ENCODE peak calls at places on chromosome X, in seven cellular contexts. K is IMR-90, Y is H1, I is PC-3, G is WTC11, P is fibroblast of lung, V is tibial nerve. A is an unnamed sample.

GRCh38 chrX:38183577-38183976 is 37.1 kb downstream of the SRPX start:
- DNase-seq in V (no peak), I (no peak), G (no peak), K (peak), P (peak), Y (no peak), A (no peak)

GRCh38 chrX:110086916-110087484 is 84.1 kb downstream of the TMEM164 start:
- DNase-seq in P (peak), G (no peak), I (peak), K (peak), V (no peak), Y (no peak), A (no peak)

GRCh38 chrX:24294619-24295018 is 19.2 kb downstream of the SUPT20HL2 start:
- DNase-seq in K (no peak), V (no peak), I (peak), P (no peak), G (peak), Y (peak), A (peak)

GRCh38 chrX:118976599-118977340 is 2.4 kb downstream of the LONRF3 start:
- DNase-seq in Y (no peak), I (peak), V (no peak), G (no peak), P (no peak), K (no peak), A (no peak)

GRCh38 chrX:28639502-28639901 is 52.3 kb downstream of the IL1RAPL1 start:
- DNase-seq in Y (no peak), P (peak), K (peak), G (no peak), I (peak), V (no peak), A (no peak)

GRCh38 chrX:10549280-10549679 is 71.1 kb downstream of the MID1 start:
- DNase-seq in K (no peak), P (peak), G (no peak), V (no peak), Y (no peak), I (peak), A (no peak)

GRCh38 chrX:54479471-54480122 is 16.4 kb downstream of the FGD1 start:
- DNase-seq in K (no peak), G (peak), V (no peak), Y (no peak), I (no peak), P (no peak), A (no peak)

GRCh38 chrX:154138857-154139256 is 5.2 kb upstream of the OPN1LW start:
- DNase-seq in P (no peak), V (no peak), I (no peak), K (no peak), G (no peak), Y (no peak), A (no peak)

GRCh38 chrX:46803140-46803539 is 33.7 kb upstream of the RP2 start:
- DNase-seq in G (peak), I (peak), Y (no peak), P (no peak), K (no peak), V (no peak), A (no peak)

GRCh38 chrX:23503835-23504539 is 163.3 kb upstream of the PRDX4 start:
- DNase-seq in G (no peak), I (peak), K (peak), P (peak), V (peak), Y (no peak), A (no peak)

GRCh38 chrX:112259375-112259774 is 176.8 kb upstream of the TRPC5 start:
- DNase-seq in K (no peak), I (no peak), P (no peak), Y (no peak), G (no peak), V (no peak), A (no peak)

GRCh38 chrX:67693928-67694327 is 150.1 kb downstream of the AR start:
- DNase-seq in V (no peak), G (no peak), P (peak), Y (no peak), I (no peak), K (no peak), A (no peak)

GRCh38 chrX:10617964-10618342 is 2.4 kb downstream of the MID1 start:
- DNase-seq in K (peak), Y (no peak), I (peak), G (no peak), P (peak), V (no peak), A (no peak)

GRCh38 chrX:65781845-65782244 is 114.4 kb downstream of the MSN start:
- DNase-seq in V (no peak), K (no peak), I (no peak), P (no peak), Y (no peak), G (no peak), A (no peak)

GRCh38 chrX:132651411-132652086 is 162.7 kb upstream of the MBNL3 start:
- DNase-seq in Y (no peak), I (peak), G (peak), P (peak), K (peak), V (no peak), A (no peak)

GRCh38 chrX:53241558-53241957 is 16.6 kb upstream of the KDM5C start:
- DNase-seq in V (no peak), G (no peak), K (no peak), I (no peak), P (no peak), Y (no peak), A (no peak)

GRCh38 chrX:136339702-136340101 is 38.9 kb downstream of the ADGRG4 start:
- DNase-seq in G (no peak), I (no peak), P (no peak), K (no peak), V (no peak), Y (no peak), A (no peak)

DNA sequence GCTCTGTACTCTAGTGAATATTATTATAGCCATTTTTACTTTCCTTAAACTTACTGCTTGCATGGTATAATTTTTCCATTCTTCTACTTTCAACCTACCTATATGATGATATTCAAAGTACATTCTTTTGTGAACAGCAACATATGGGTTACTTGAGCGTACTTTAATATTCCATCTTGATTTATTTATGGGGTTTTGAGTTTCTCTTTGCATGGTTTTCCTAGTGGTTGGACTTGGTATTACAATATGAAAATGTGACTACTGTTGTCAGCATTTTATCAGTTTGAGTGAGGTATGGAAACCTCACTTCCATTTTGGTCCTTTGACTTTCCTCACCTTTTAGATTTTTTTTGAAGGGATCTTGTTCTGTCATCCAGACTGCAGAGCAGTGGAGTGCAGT is 35.9 kb downstream of the ADGRG4 start:
- DNase-seq in V (no peak), Y (no peak), K (no peak), I (no peak), G (no peak), P (no peak), A (no peak)
- TF ChIP-seq CTCF in V (peak), Y (peak), K (peak), I (peak), G (peak), P (peak), A (peak)

GRCh38 chrX:49176421-49177326 is 5.0 kb downstream of the PLP2 start:
- DNase-seq in P (no peak), V (no peak), G (no peak), Y (no peak), K (no peak), I (no peak), A (no peak)

GRCh38 chrX:49177873-49178480 is 6.3 kb downstream of the PLP2 start:
- DNase-seq in K (no peak), V (no peak), G (no peak), I (no peak), P (no peak), Y (no peak), A (no peak)

GRCh38 chrX:49175875-49176274 is 4.2 kb downstream of the PLP2 start:
- DNase-seq in I (no peak), V (no peak), K (no peak), G (no peak), Y (no peak), P (no peak), A (no peak)

GRCh38 chrX:49178537-49178936 is 6.8 kb downstream of the PLP2 start:
- DNase-seq in G (no peak), I (no peak), V (no peak), K (no peak), P (no peak), Y (no peak), A (no peak)

DNA sequence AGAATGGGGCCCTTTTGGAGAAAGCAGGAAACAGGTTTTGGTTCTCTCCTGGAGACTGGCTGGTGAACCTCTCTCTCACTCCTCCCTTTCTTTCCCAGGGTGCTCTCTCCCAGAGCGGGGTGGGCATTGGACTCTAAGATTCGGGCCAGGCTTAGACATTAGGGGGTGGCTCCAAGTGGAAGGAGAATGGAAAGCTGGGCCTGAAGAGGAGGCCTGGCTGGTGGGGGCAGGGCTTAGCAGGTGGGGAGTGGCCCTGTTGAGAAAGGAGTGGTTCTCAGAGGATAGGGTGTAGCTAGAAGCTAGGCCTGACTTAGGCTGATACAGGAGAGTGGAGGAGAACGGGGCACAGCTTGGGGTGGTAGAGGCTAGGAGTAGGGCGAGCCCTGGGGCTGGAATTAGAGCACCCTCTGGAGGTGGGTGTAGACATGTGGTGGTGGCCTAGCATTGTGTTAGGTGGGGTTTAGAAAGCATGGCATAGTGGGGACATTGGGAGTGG is 5.7 kb downstream of the PLP2 start:
- DNase-seq in P (no peak), Y (no peak), I (no peak), V (no peak), K (no peak), G (no peak), A (no peak)
- TF ChIP-seq CTCF in P (no peak), Y (peak), I (peak), V (no peak), K (no peak), G (no peak), A (no peak)

DNA sequence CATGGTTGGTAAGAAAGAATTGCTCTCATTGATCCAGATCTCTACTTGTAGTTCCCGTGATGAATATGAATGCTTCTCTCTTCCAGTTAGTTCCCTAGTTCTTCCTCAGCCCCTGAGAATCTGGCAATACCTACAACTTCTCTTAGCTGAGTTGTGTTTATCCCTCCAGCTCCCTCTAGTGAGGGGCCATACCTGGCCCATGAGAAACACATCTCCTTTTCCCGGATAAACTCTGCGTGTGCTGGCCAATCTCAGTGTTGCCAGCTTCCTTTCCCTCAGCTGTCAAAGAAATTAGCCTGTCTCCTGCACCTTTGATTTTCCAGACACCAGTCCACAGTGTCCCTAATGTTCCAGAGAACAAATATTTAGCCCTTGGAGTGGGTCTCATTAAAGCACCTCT is 5.7 kb downstream of the CBLL2 start:
- DNase-seq in K (no peak), G (no peak), P (no peak), I (peak), Y (no peak), V (no peak), A (no peak)
- TF ChIP-seq CTCF in K (no peak), G (no peak), P (no peak), I (peak), Y (peak), V (no peak), A (no peak)

GRCh38 chrX:3461824-3462508 is 115.5 kb upstream of the MXRA5 start:
- DNase-seq in V (no peak), P (no peak), Y (no peak), I (no peak), G (no peak), K (no peak), A (no peak)
- TF ChIP-seq CTCF in V (no peak), P (no peak), Y (no peak), I (no peak), G (no peak), K (no peak), A (no peak)

GRCh38 chrX:17359500-17359899 is 15.5 kb upstream of the NHS start:
- DNase-seq in I (peak), Y (no peak), G (no peak), P (peak), K (no peak), V (no peak), A (no peak)

GRCh38 chrX:17355976-17356375 is 19.0 kb upstream of the NHS start:
- DNase-seq in V (no peak), Y (no peak), I (no peak), P (no peak), G (no peak), K (no peak), A (no peak)

GRCh38 chrX:17361620-17362019 is 13.4 kb upstream of the NHS start:
- DNase-seq in G (peak), P (no peak), V (no peak), K (no peak), I (peak), Y (no peak), A (peak)
- TF ChIP-seq CTCF in G (peak), P (peak), V (no peak), K (peak), I (peak), Y (peak), A (peak)

GRCh38 chrX:15834827-15835595 is 19.6 kb downstream of the AP1S2 start:
- DNase-seq in K (peak), Y (no peak), P (peak), V (no peak), I (peak), G (no peak), A (no peak)

GRCh38 chrX:15843960-15844359 is 10.7 kb downstream of the AP1S2 start:
- DNase-seq in Y (no peak), P (no peak), V (no peak), G (no peak), K (no peak), I (no peak), A (no peak)

GRCh38 chrX:15834051-15834450 is 20.6 kb downstream of the AP1S2 start:
- DNase-seq in K (no peak), Y (no peak), V (no peak), P (no peak), I (no peak), G (no peak), A (no peak)

GRCh38 chrX:15838017-15838416 is 16.6 kb downstream of the AP1S2 start:
- DNase-seq in P (no peak), K (no peak), V (no peak), Y (no peak), I (peak), G (peak), A (peak)
- TF ChIP-seq CTCF in P (peak), K (no peak), V (no peak), Y (peak), I (peak), G (no peak), A (peak)

A was measured in neural crest cell.